ENCODE peak calls at places on chromosomes 6 and 20, in five cellular contexts. One of them, this sample, is unnamed.

GRCh38 chr20:48550814-48551213 is 277.0 kb downstream of the PREX1 start:
- DNase-seq in fibroblast of lung: peak; percentile 18
- DNase-seq in prostate gland: no peak
- DNase-seq in right lobe of liver: no peak
- DNase-seq in tibial artery: no peak
- DNase-seq in this sample: no peak

GRCh38 chr20:50141018-50141675 is 12.4 kb downstream of the PEDS1 start:
- DNase-seq in fibroblast of lung: no peak
- DNase-seq in prostate gland: no peak
- DNase-seq in right lobe of liver: no peak
- DNase-seq in tibial artery: no peak
- DNase-seq in this sample: no peak

GRCh38 chr20:14821251-14821650 is 483.8 kb upstream of the FLRT3 start:
- DNase-seq in fibroblast of lung: no peak
- DNase-seq in prostate gland: no peak
- DNase-seq in right lobe of liver: no peak
- DNase-seq in tibial artery: no peak
- DNase-seq in this sample: no peak

GRCh38 chr6:78607188-78607587 is 260.2 kb upstream of the IRAK1BP1 start:
- DNase-seq in fibroblast of lung: peak; percentile 90
- DNase-seq in prostate gland: no peak
- DNase-seq in right lobe of liver: no peak
- DNase-seq in tibial artery: no peak
- DNase-seq in this sample: no peak

GRCh38 chr6:142907544-142907943 is 37.4 kb downstream of the HIVEP2 start:
- DNase-seq in fibroblast of lung: no peak
- DNase-seq in prostate gland: no peak
- DNase-seq in right lobe of liver: no peak
- DNase-seq in tibial artery: no peak
- DNase-seq in this sample: no peak

GRCh38 chr6:142300758-142301251 is 1.0 kb upstream of the ADGRG6 start:
- DNase-seq in fibroblast of lung: peak; percentile 82
- DNase-seq in prostate gland: peak; percentile 29
- DNase-seq in right lobe of liver: peak; percentile 59
- DNase-seq in tibial artery: no peak
- DNase-seq in this sample: peak; percentile 30

GRCh38 chr20:29085625-29086024 is 2171.8 kb upstream of the DEFB115 start:
- DNase-seq in fibroblast of lung: no peak
- DNase-seq in prostate gland: no peak
- DNase-seq in right lobe of liver: no peak
- DNase-seq in tibial artery: no peak
- DNase-seq in this sample: peak; percentile 36

GRCh38 chr6:126118934-126119333 is 132.6 kb downstream of the TRMT11 start:
- DNase-seq in fibroblast of lung: peak; percentile 66
- DNase-seq in prostate gland: no peak
- DNase-seq in right lobe of liver: no peak
- DNase-seq in tibial artery: no peak
- DNase-seq in this sample: no peak

GRCh38 chr20:3483309-3483708 is 12.5 kb downstream of the ATRN start:
- DNase-seq in fibroblast of lung: no peak
- DNase-seq in prostate gland: no peak
- DNase-seq in right lobe of liver: no peak
- DNase-seq in tibial artery: no peak
- DNase-seq in this sample: no peak

GRCh38 chr6:31171931-31172882 is 1.7 kb upstream of the POU5F1 start:
- DNase-seq in fibroblast of lung: no peak
- DNase-seq in prostate gland: no peak
- DNase-seq in right lobe of liver: no peak
- DNase-seq in tibial artery: no peak
- DNase-seq in this sample: no peak

GRCh38 chr20:460707-461106 is 1.6 kb downstream of the TBC1D20 start:
- DNase-seq in fibroblast of lung: peak; percentile 12
- DNase-seq in prostate gland: peak; percentile 21
- DNase-seq in right lobe of liver: peak; percentile 68
- DNase-seq in tibial artery: no peak
- DNase-seq in this sample: no peak

GRCh38 chr6:170529839-170530520 is 23.1 kb downstream of the PSMB1 start:
- DNase-seq in fibroblast of lung: peak; percentile 65
- DNase-seq in prostate gland: peak; percentile 70
- DNase-seq in right lobe of liver: peak; percentile 87
- DNase-seq in tibial artery: peak; percentile 73
- DNase-seq in this sample: peak; percentile 58

GRCh38 chr6:63460971-63461370 is 111.3 kb upstream of the LOC128125822 start:
- DNase-seq in fibroblast of lung: no peak
- DNase-seq in prostate gland: no peak
- DNase-seq in right lobe of liver: no peak
- DNase-seq in tibial artery: no peak
- DNase-seq in this sample: no peak

GRCh38 chr6:168007592-168008338 is 10.3 kb downstream of the KIF25 start:
- DNase-seq in fibroblast of lung: peak; percentile 100
- DNase-seq in prostate gland: peak; percentile 51
- DNase-seq in right lobe of liver: no peak
- DNase-seq in tibial artery: no peak
- DNase-seq in this sample: no peak

GRCh38 chr6:127582777-127583462 is 5.9 kb downstream of the C6orf58 start:
- DNase-seq in fibroblast of lung: peak; percentile 76
- DNase-seq in prostate gland: no peak
- DNase-seq in right lobe of liver: no peak
- DNase-seq in tibial artery: no peak
- DNase-seq in this sample: no peak

GRCh38 chr6:55659304-55659703 is 80.3 kb upstream of the HMGCLL1 start:
- DNase-seq in fibroblast of lung: no peak
- DNase-seq in prostate gland: no peak
- DNase-seq in right lobe of liver: no peak
- DNase-seq in tibial artery: no peak
- DNase-seq in this sample: no peak

GRCh38 chr20:1503564-1504227 is 12.5 kb upstream of the SIRPB2 start:
- DNase-seq in fibroblast of lung: peak; percentile 88
- DNase-seq in prostate gland: peak; percentile 71
- DNase-seq in right lobe of liver: peak; percentile 81
- DNase-seq in tibial artery: peak; percentile 74
- DNase-seq in this sample: peak; percentile 83

GRCh38 chr20:22732751-22733150 is 148.4 kb upstream of the FOXA2 start:
- DNase-seq in fibroblast of lung: no peak
- DNase-seq in prostate gland: no peak
- DNase-seq in right lobe of liver: no peak
- DNase-seq in tibial artery: no peak
- DNase-seq in this sample: no peak

GRCh38 chr6:132259070-132259469 is 142.2 kb downstream of the MOXD1 start:
- DNase-seq in fibroblast of lung: peak; percentile 30
- DNase-seq in prostate gland: no peak
- DNase-seq in right lobe of liver: no peak
- DNase-seq in tibial artery: no peak
- DNase-seq in this sample: no peak

GRCh38 chr20:45783656-45784294 is 7.9 kb downstream of the WFDC3 start:
- DNase-seq in fibroblast of lung: no peak
- DNase-seq in prostate gland: peak; percentile 46
- DNase-seq in right lobe of liver: no peak
- DNase-seq in tibial artery: no peak
- DNase-seq in this sample: no peak

GRCh38 chr6:143675946-143676345 is 1.8 kb upstream of the PHACTR2 start:
- DNase-seq in fibroblast of lung: peak; percentile 64
- DNase-seq in prostate gland: no peak
- DNase-seq in right lobe of liver: no peak
- DNase-seq in tibial artery: no peak
- DNase-seq in this sample: no peak

GRCh38 chr20:25220810-25221591 is 25.5 kb downstream of the ENTPD6 start:
- DNase-seq in fibroblast of lung: no peak
- DNase-seq in prostate gland: peak; percentile 83
- DNase-seq in right lobe of liver: peak; percentile 77
- DNase-seq in tibial artery: peak; percentile 64
- DNase-seq in this sample: no peak

GRCh38 chr20:58718729-58719128 is 26.1 kb downstream of the NPEPL1 start:
- DNase-seq in fibroblast of lung: no peak
- DNase-seq in prostate gland: peak; percentile 3
- DNase-seq in right lobe of liver: peak; percentile 28
- DNase-seq in tibial artery: peak; percentile 43
- DNase-seq in this sample: peak; percentile 37

GRCh38 chr6:134517145-134517658 is 199.3 kb upstream of the SGK1 start:
- DNase-seq in fibroblast of lung: peak; percentile 86
- DNase-seq in prostate gland: peak; percentile 58
- DNase-seq in right lobe of liver: peak; percentile 94
- DNase-seq in tibial artery: peak; percentile 79
- DNase-seq in this sample: peak; percentile 87

GRCh38 chr6:24194968-24195700 is 69.1 kb downstream of the NRSN1 start:
- DNase-seq in fibroblast of lung: no peak
- DNase-seq in prostate gland: no peak
- DNase-seq in right lobe of liver: no peak
- DNase-seq in tibial artery: no peak
- DNase-seq in this sample: no peak

GRCh38 chr6:35731736-35732532 is 4.9 kb upstream of the ARMC12 start:
- DNase-seq in fibroblast of lung: peak; percentile 87
- DNase-seq in prostate gland: peak; percentile 98
- DNase-seq in right lobe of liver: peak; percentile 98
- DNase-seq in tibial artery: peak; percentile 99
- DNase-seq in this sample: peak; percentile 95
- TF ChIP-seq CTCF in fibroblast of lung: no peak
- TF ChIP-seq CTCF in prostate gland: no peak
- TF ChIP-seq CTCF in right lobe of liver: no peak
- TF ChIP-seq CTCF in tibial artery: peak; percentile 6
- TF ChIP-seq CTCF in this sample: no peak

GRCh38 chr6:111586554-111586953 is 19.1 kb downstream of the TRAF3IP2 start:
- DNase-seq in fibroblast of lung: no peak
- DNase-seq in prostate gland: no peak
- DNase-seq in right lobe of liver: no peak
- DNase-seq in tibial artery: no peak
- DNase-seq in this sample: no peak

GRCh38 chr6:111585969-111586315 is 19.7 kb downstream of the TRAF3IP2 start:
- DNase-seq in fibroblast of lung: no peak
- DNase-seq in prostate gland: no peak
- DNase-seq in right lobe of liver: no peak
- DNase-seq in tibial artery: no peak
- DNase-seq in this sample: no peak

GRCh38 chr6:111589366-111589765 is 16.3 kb downstream of the TRAF3IP2 start:
- DNase-seq in fibroblast of lung: peak; percentile 94
- DNase-seq in prostate gland: no peak
- DNase-seq in right lobe of liver: no peak
- DNase-seq in tibial artery: peak; percentile 87
- DNase-seq in this sample: no peak

GRCh38 chr6:111590209-111590955 is 15.3 kb downstream of the TRAF3IP2 start:
- DNase-seq in fibroblast of lung: no peak
- DNase-seq in prostate gland: no peak
- DNase-seq in right lobe of liver: no peak
- DNase-seq in tibial artery: no peak
- DNase-seq in this sample: no peak

DNA sequence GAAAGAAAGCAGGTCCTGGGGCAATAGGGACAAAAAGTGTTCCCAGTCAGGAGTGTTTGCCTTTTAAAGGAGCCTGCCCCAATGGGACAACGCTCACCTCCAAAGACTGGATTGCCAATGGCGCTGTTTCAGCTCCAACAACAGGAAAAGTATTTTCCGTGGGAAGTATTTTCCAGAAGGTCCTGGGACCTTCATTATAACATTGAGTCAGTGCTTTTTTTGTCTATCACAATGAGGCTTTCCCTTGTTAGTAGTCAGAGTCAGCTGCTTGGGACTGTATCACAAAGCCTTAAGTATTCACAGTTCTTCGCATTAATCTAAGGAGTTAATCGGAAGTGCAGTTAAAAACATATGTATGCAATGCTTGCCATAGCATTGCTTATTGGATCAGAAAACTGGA is 17.3 kb downstream of the TRAF3IP2 start:
- DNase-seq in fibroblast of lung: peak; percentile 40
- DNase-seq in prostate gland: no peak
- DNase-seq in right lobe of liver: no peak
- DNase-seq in tibial artery: no peak
- DNase-seq in this sample: no peak
- H3K4me1 ChIP-seq in fibroblast of lung: peaks cover 39% of the 10 kb centered on the region
- H3K4me1 ChIP-seq in prostate gland: peaks cover 19% of the 10 kb centered on the region
- H3K4me1 ChIP-seq in right lobe of liver: peaks cover 23% of the 10 kb centered on the region
- H3K4me1 ChIP-seq in tibial artery: peaks cover 85% of the 10 kb centered on the region
- H3K4me1 ChIP-seq in this sample: peaks cover 60% of the 10 kb centered on the region

GRCh38 chr6:4957521-4958231 is 46.2 kb downstream of the RPP40 start:
- DNase-seq in fibroblast of lung: no peak
- DNase-seq in prostate gland: no peak
- DNase-seq in right lobe of liver: no peak
- DNase-seq in tibial artery: no peak
- DNase-seq in this sample: no peak
- TF ChIP-seq CTCF in fibroblast of lung: no peak
- TF ChIP-seq CTCF in prostate gland: no peak
- TF ChIP-seq CTCF in right lobe of liver: peak; percentile 34
- TF ChIP-seq CTCF in tibial artery: peak; percentile 11
- TF ChIP-seq CTCF in this sample: no peak

GRCh38 chr6:156776470-156776840 is 723 bp upstream of the ARID1B start:
- DNase-seq in fibroblast of lung: peak; percentile 36
- DNase-seq in prostate gland: peak; percentile 20
- DNase-seq in right lobe of liver: no peak
- DNase-seq in tibial artery: no peak
- DNase-seq in this sample: no peak
- H3K4me1 ChIP-seq in fibroblast of lung: peaks cover 6% of the 10 kb centered on the region
- H3K4me1 ChIP-seq in prostate gland: no peaks in the 10 kb centered on the region
- H3K4me1 ChIP-seq in right lobe of liver: peaks cover 24% of the 10 kb centered on the region
- H3K4me1 ChIP-seq in tibial artery: peaks cover 35% of the 10 kb centered on the region
- H3K4me1 ChIP-seq in this sample: peaks cover 36% of the 10 kb centered on the region

GRCh38 chr6:109236140-109237081 is 141.1 kb downstream of the CEP57L1 start:
- DNase-seq in fibroblast of lung: no peak
- DNase-seq in prostate gland: no peak
- DNase-seq in right lobe of liver: no peak
- DNase-seq in tibial artery: no peak
- DNase-seq in this sample: peak; percentile 54
- TF ChIP-seq CTCF in fibroblast of lung: no peak
- TF ChIP-seq CTCF in prostate gland: no peak
- TF ChIP-seq CTCF in right lobe of liver: no peak
- TF ChIP-seq CTCF in tibial artery: no peak
- TF ChIP-seq CTCF in this sample: no peak